ENCODE peak calls at places on chromosomes 1 and 21, in five cellular contexts. D is stimulated activated CD4-positive, alpha-beta T cell treated with anti-CD3 and anti-CD28 coated beads, Interleukin-2, amount 100 ng/mL, for 48 hours; Y is iris pigment epithelial cell; U is non-pigmented ciliary epithelial cell; B is endothelial cell. H is an unnamed sample.

GRCh38 chr1:15941899-15942660 is 33.8 kb downstream of the ZBTB17 start:
- DNase-seq in B (no peak), D (no peak), U (no peak), Y (no peak), H (no peak)

GRCh38 chr1:156970017-156970416 is 49.6 kb downstream of the LRRC71 start:
- DNase-seq in U (no peak), B (no peak), D (no peak), Y (peak), H (no peak)

GRCh38 chr1:230069813-230070212 is 2.8 kb downstream of the GALNT2 start:
- DNase-seq in D (no peak), U (no peak), B (no peak), Y (no peak), H (no peak)

GRCh38 chr1:75083848-75084514 is 50.2 kb upstream of the LHX8 start:
- DNase-seq in D (no peak), B (no peak), Y (no peak), U (no peak), H (peak)

GRCh38 chr1:65149391-65149729 is 1.4 kb downstream of the AK4 start:
- DNase-seq in U (no peak), D (no peak), Y (no peak), B (no peak), H (no peak)

GRCh38 chr1:27789511-27790154 is 16.6 kb downstream of the STX12 start:
- DNase-seq in Y (peak), U (peak), D (no peak), B (no peak), H (peak)

GRCh38 chr21:46425061-46425460 is 33.6 kb upstream of the DIP2A start:
- DNase-seq in Y (no peak), B (no peak), D (no peak), U (no peak), H (no peak)

GRCh38 chr21:33380483-33380998 is 22.7 kb upstream of the IFNGR2 start:
- DNase-seq in Y (peak), U (peak), D (peak), B (no peak), H (peak)

GRCh38 chr1:25784575-25785051 is 15.4 kb upstream of the SELENON start:
- DNase-seq in B (no peak), Y (peak), U (no peak), D (no peak), H (peak)

GRCh38 chr1:40306296-40306695 is 10.8 kb downstream of the COL9A2 start:
- DNase-seq in D (no peak), Y (no peak), B (no peak), U (no peak), H (no peak)

GRCh38 chr1:3904006-3904842 is 4.2 kb upstream of the C1orf174 start:
- DNase-seq in U (no peak), Y (no peak), B (no peak), D (no peak), H (no peak)

GRCh38 chr1:47592296-47592975 is 154.6 kb downstream of the FOXD2 start:
- DNase-seq in U (no peak), D (no peak), B (no peak), Y (no peak), H (no peak)

GRCh38 chr1:159959451-159959850 is 5.4 kb upstream of the SLAMF9 start:
- DNase-seq in Y (no peak), U (no peak), B (no peak), D (no peak), H (peak)

GRCh38 chr1:22629886-22630285 is 6.5 kb upstream of the C1QA start:
- DNase-seq in U (no peak), Y (no peak), D (no peak), B (no peak), H (no peak)

GRCh38 chr21:45019076-45019886 is 55.1 kb upstream of the ADARB1 start:
- DNase-seq in B (no peak), U (no peak), D (no peak), Y (no peak), H (peak)

H was measured in M059J.